ENCODE peak calls at places on chromosomes 12 and 14, in six cellular contexts. H is A549, L is heart left ventricle, Q is tibial nerve, A is uterus, O is IMR-90. D is an unnamed sample.

GRCh38 chr12:67394600-67394999 is 125.4 kb downstream of the CAND1 start:
- DNase-seq in H (no peak), L (peak; percentile 74), Q (peak; percentile 17), A (peak; percentile 32), O (peak; percentile 57), D (no peak)

GRCh38 chr14:74510955-74511354 is 17.4 kb downstream of the ISCA2 start:
- DNase-seq in H (no peak), L (peak; percentile 57), Q (no peak), A (no peak), O (peak; percentile 81), D (no peak)

GRCh38 chr14:72766296-72766695 is 127.6 kb downstream of the DPF3 start:
- DNase-seq in H (no peak), L (no peak), Q (no peak), A (no peak), O (no peak), D (no peak)

GRCh38 chr12:29782821-29783772 is 645 bp downstream of the TMTC1 start:
- DNase-seq in H (no peak), L (peak; percentile 71), Q (peak; percentile 21), A (peak; percentile 40), O (peak; percentile 31), D (peak; percentile 5)

GRCh38 chr12:109762071-109762672 is 48.5 kb downstream of the FAM222A start:
- DNase-seq in H (no peak), L (no peak), Q (no peak), A (no peak), O (no peak), D (no peak)

GRCh38 chr12:77983859-77984258 is 153.2 kb downstream of the NAV3 start:
- DNase-seq in H (no peak), L (no peak), Q (no peak), A (no peak), O (no peak), D (no peak)

GRCh38 chr14:69288001-69288771 is 28.2 kb downstream of the GALNT16 start:
- DNase-seq in H (peak; percentile 46), L (peak; percentile 63), Q (no peak), A (peak; percentile 80), O (peak; percentile 42), D (no peak)

GRCh38 chr12:40010899-40011774 is 94.7 kb downstream of the SLC2A13 start:
- DNase-seq in H (peak; percentile 55), L (no peak), Q (peak; percentile 16), A (peak; percentile 21), O (peak; percentile 72), D (peak; percentile 5)

GRCh38 chr12:82326905-82327503 is 31.2 kb downstream of the CCDC59 start:
- DNase-seq in H (peak; percentile 3), L (no peak), Q (no peak), A (no peak), O (peak; percentile 28), D (no peak)

GRCh38 chr12:101619026-101619827 is 24.5 kb downstream of the MYBPC1 start:
- DNase-seq in H (no peak), L (no peak), Q (no peak), A (no peak), O (no peak), D (no peak)

GRCh38 chr12:85277900-85278597 is 2.0 kb upstream of the ALX1 start:
- DNase-seq in H (no peak), L (peak; percentile 29), Q (no peak), A (no peak), O (no peak), D (no peak)

GRCh38 chr14:76268013-76268376 is 107.9 kb upstream of the ESRRB start:
- DNase-seq in H (no peak), L (no peak), Q (no peak), A (no peak), O (no peak), D (no peak)

GRCh38 chr12:12983420-12984035 is 16.5 kb downstream of the HEBP1 start:
- DNase-seq in H (peak; percentile 61), L (no peak), Q (no peak), A (no peak), O (peak; percentile 69), D (no peak)

GRCh38 chr12:103948746-103949406 is 16.8 kb upstream of the TDG start:
- DNase-seq in H (no peak), L (no peak), Q (no peak), A (no peak), O (no peak), D (no peak)
- TF ChIP-seq POLR2A in H (no peak), L (no peak), Q (no peak), A (no peak), O (no peak), D (peak; percentile 64)

DNA sequence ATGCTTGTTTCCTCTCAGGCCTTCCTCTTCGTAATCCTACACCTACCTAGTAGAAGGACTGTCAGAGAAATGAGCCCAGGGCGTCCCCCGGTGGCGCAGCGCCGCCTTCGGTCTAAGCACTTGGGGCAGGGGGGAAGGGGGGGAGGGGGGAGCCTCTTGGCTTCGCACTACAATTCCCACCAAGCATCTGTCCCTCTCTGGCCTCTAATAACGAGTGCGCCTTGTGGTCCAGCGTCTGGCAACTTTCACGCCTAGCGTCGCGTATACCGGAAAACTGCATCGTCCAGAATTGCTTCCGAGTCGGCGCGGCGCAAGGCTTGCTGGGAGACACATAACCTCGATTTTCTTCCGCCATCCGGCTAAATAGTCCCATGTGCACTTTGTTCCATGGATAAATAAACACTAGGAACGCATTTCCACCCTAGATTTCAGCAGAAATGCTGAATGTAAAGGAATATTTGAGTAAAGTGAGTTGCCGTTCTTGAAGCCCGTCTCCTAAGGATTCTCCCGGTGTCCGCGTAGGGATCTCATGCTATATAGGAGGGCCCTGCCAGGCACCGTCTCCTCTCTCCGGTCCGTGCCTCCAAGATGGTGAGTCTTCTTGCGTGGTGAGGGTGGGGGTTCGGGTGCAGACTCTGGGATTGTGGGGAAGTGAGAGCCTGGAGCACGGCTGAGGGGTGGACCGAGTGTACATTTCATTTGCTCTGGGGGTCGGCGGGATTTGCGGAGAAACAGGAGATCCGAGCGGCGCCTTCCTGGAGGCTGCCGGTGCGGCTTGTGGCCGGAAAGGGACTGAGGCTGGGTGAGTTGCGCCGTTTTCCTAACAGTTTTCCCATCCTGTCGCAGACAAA is at the start of gene RPS26:
- DNase-seq in H (peak; percentile 91), L (peak; percentile 95), Q (peak; percentile 90), A (peak; percentile 96), O (peak; percentile 100), D (peak; percentile 63)
- TF ChIP-seq POLR2A in H (peak; percentile 99), L (peak; percentile 52), Q (peak; percentile 78), A (peak; percentile 23), O (peak; percentile 99), D (peak; percentile 100)

DNA sequence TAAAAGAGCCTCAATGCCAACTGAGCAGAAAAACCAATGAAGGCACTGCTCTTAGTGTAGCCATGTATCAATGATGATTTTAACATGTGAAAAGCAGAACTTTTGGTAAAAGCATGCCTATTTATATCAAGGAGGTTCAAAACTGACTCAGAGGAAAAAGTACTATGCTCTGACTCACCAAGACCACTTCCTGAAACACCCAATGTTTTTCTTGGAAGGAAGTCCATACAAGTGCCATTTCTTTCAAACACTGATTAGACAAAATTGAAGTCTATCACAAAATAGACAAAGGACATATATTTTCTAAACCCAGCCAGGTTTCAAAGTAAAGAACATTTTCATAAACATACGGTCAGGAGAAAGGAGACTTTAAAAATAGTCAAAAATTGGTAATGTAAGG is 88.6 kb downstream of the EPS8 start:
- DNase-seq in H (no peak), L (no peak), Q (no peak), A (no peak), O (peak; percentile 95), D (no peak)
- TF ChIP-seq POLR2A in H (no peak), L (no peak), Q (no peak), A (no peak), O (no peak), D (no peak)

GRCh38 chr14:100192672-100193416 is 33.4 kb upstream of the DEGS2 start:
- DNase-seq in H (peak; percentile 99), L (peak; percentile 100), Q (peak; percentile 99), A (peak; percentile 99), O (peak; percentile 91), D (peak; percentile 100)
- TF ChIP-seq POLR2A in H (peak; percentile 39), L (peak; percentile 58), Q (peak; percentile 65), A (no peak), O (no peak), D (peak; percentile 56)

GRCh38 chr12:96210376-96211055 is 16.3 kb downstream of the ELK3 start:
- DNase-seq in H (no peak), L (no peak), Q (no peak), A (no peak), O (no peak), D (no peak)

GRCh38 chr12:96215933-96216273 is 21.7 kb downstream of the ELK3 start:
- DNase-seq in H (no peak), L (no peak), Q (no peak), A (no peak), O (no peak), D (no peak)

GRCh38 chr12:96213869-96214268 is 19.7 kb downstream of the ELK3 start:
- DNase-seq in H (no peak), L (no peak), Q (no peak), A (no peak), O (no peak), D (no peak)

GRCh38 chr12:96211989-96212388 is 17.8 kb downstream of the ELK3 start:
- DNase-seq in H (no peak), L (no peak), Q (no peak), A (no peak), O (no peak), D (no peak)

GRCh38 chr12:96212456-96213375 is 18.5 kb downstream of the ELK3 start:
- DNase-seq in H (no peak), L (no peak), Q (no peak), A (no peak), O (no peak), D (no peak)
- TF ChIP-seq POLR2A in H (no peak), L (no peak), Q (no peak), A (no peak), O (no peak), D (no peak)

DNA sequence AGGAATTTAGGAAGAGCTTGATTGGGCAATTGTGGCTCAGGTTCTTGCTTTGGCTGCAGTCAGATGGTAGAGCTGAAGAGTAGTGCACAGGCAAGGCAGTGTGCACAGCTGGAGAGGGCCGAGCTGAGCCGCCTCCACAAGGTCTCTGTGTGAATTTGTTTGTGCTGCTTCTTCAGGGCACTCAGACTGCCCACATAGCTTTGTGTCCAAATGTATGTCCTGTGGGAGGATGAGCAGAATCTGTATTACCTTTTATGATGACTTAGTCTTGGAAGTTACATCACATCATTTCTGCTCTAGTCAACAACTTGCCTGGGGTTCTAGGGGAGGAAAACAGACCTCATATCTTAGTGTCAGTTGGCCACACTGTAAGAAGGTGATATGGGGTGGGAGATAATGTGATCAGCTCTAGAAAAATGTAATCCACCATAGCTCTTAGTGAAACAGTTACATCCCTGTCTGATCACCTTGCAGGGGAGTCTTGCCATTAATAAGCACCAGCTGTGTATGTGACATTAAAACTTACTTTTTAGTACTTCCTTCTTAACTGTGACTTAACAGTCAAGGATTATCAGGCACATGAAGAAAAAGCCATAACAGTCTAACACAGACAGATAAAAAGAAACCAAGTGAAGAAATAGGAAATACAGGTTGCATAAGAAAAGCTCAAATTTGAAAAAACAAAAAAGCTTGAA is 53.4 kb downstream of the RCOR1 start:
- DNase-seq in H (no peak), L (no peak), Q (no peak), A (no peak), O (peak; percentile 23), D (no peak)
- TF ChIP-seq POLR2A in H (no peak), L (no peak), Q (no peak), A (no peak), O (no peak), D (no peak)